ENCODE peak calls at places on chromosomes 13 and 19, in four cellular contexts. One of them, this sample, is unnamed.

GRCh38 chr19:52248256-52248655 is 21.1 kb upstream of the ZNF766 start:
- DNase-seq in choroid plexus epithelial cell: peak; percentile 73
- DNase-seq in lower leg skin: no peak
- DNase-seq in AG09309: peak; percentile 13
- DNase-seq in this sample: peak; percentile 57

GRCh38 chr13:73870036-73870741 is 264.0 kb downstream of the KLF12 start:
- DNase-seq in lower leg skin: no peak
- DNase-seq in AG09309: no peak
- DNase-seq in choroid plexus epithelial cell: peak; percentile 84
- DNase-seq in this sample: no peak

GRCh38 chr13:73417012-73417615 is 358.3 kb downstream of the KLF5 start:
- DNase-seq in AG09309: no peak
- DNase-seq in choroid plexus epithelial cell: peak; percentile 52
- DNase-seq in lower leg skin: no peak
- DNase-seq in this sample: no peak

GRCh38 chr13:114248011-114248410 is 13.3 kb downstream of the CDC16 start:
- DNase-seq in lower leg skin: no peak
- DNase-seq in AG09309: peak; percentile 52
- DNase-seq in choroid plexus epithelial cell: peak; percentile 46
- DNase-seq in this sample: no peak

GRCh38 chr13:60654405-60654804 is 257.4 kb downstream of the TDRD3 start:
- DNase-seq in lower leg skin: no peak
- DNase-seq in choroid plexus epithelial cell: peak; percentile 22
- DNase-seq in AG09309: no peak
- DNase-seq in this sample: no peak

GRCh38 chr13:33855371-33855895 is 37.5 kb downstream of the RFC3 start:
- DNase-seq in choroid plexus epithelial cell: no peak
- DNase-seq in lower leg skin: no peak
- DNase-seq in AG09309: no peak
- DNase-seq in this sample: no peak

GRCh38 chr19:31149306-31149975 is 199.8 kb downstream of the TSHZ3 start:
- DNase-seq in lower leg skin: peak; percentile 63
- DNase-seq in AG09309: no peak
- DNase-seq in choroid plexus epithelial cell: no peak
- DNase-seq in this sample: no peak

GRCh38 chr19:50493171-50493570 is 16.5 kb upstream of the GARIN5A start:
- DNase-seq in AG09309: no peak
- DNase-seq in lower leg skin: no peak
- DNase-seq in choroid plexus epithelial cell: no peak
- DNase-seq in this sample: no peak

DNA sequence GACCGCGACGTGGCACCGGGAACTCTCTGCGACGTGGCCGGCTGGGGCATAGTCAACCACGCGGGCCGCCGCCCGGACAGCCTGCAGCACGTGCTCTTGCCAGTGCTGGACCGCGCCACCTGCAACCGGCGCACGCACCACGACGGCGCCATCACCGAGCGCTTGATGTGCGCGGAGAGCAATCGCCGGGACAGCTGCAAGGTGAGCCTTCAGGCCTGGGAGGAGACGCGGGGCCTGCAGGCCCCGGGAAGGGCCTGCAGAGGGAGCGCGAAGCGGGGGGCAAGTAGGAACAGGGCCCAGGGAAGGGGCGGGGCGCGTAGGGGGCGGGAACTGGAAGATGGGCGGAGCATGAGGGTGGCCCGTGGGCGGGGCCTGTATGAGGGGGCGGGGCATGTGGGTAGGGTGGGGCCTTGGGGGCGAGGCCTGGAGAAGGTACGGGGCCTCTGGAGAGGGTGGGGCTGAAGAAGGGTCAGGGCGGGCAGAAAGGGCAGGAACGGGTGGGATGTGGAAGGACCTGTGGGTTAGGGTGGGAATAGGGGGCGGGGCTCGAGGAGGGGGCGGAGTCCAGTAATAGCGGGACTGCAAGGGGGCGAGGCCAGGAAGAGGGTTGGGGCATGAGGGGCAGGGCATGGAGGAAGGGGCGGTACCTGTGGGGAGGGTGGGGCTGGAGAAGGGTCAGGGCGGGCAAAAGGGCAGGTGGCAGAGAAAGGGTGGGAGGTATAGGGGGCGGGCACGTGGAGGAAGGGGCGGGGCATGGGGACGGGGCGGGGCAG is 2.5 kb downstream of the CFD start:
- DNase-seq in lower leg skin: no peak
- DNase-seq in AG09309: no peak
- DNase-seq in choroid plexus epithelial cell: peak; percentile 31
- DNase-seq in this sample: no peak
- TF ChIP-seq CTCF in lower leg skin: no peak
- TF ChIP-seq CTCF in AG09309: no peak
- TF ChIP-seq CTCF in choroid plexus epithelial cell: no peak
- TF ChIP-seq CTCF in this sample: peak; percentile 13

GRCh38 chr19:44580366-44580895 is 32.9 kb upstream of the IGSF23 start:
- DNase-seq in AG09309: no peak
- DNase-seq in lower leg skin: peak; percentile 74
- DNase-seq in choroid plexus epithelial cell: no peak
- DNase-seq in this sample: no peak

GRCh38 chr19:44579663-44580365 is 33.5 kb upstream of the IGSF23 start:
- DNase-seq in choroid plexus epithelial cell: no peak
- DNase-seq in lower leg skin: no peak
- DNase-seq in AG09309: no peak
- DNase-seq in this sample: no peak

GRCh38 chr19:44585371-44586141 is 27.8 kb upstream of the IGSF23 start:
- DNase-seq in lower leg skin: peak; percentile 32
- DNase-seq in AG09309: peak; percentile 34
- DNase-seq in choroid plexus epithelial cell: peak; percentile 49
- DNase-seq in this sample: no peak

GRCh38 chr19:44581288-44581687 is 32.1 kb upstream of the IGSF23 start:
- DNase-seq in AG09309: no peak
- DNase-seq in lower leg skin: peak; percentile 6
- DNase-seq in choroid plexus epithelial cell: no peak
- DNase-seq in this sample: no peak

DNA sequence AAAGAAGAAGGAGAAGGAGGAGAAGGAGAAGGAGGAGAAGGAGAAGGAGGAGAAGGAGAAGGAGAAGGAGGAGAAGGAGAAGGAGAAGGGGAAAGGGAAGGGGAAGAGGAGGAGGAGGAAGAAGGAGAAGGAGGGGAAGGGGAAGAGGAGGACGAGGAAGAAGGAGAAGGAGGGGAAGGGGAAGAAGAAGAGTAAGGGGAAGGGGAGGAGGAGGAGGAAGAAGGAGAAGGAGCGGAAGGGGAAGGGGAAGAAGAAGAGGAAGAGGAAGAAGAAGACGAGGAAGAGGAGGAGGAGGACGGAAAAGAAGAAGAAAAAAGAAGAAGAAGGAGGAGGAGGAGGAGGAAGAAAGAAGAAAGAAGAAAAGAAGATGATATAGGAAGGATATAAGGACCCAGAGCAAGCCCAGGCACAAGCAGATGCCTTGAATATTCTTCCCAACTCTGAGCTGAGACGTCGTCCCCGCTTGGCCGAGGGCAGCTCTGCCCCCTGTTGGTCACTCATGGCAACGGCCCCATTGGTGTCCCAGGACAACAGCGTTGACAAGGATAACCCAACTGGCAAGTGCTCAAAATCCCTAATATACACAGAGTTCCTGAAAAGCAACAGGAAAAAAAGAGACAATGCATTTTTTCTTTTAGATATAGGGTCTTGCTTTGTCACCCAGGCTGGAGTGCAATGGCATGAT is 30.6 kb upstream of the IGSF23 start:
- DNase-seq in choroid plexus epithelial cell: peak; percentile 46
- DNase-seq in AG09309: no peak
- DNase-seq in lower leg skin: peak; percentile 69
- DNase-seq in this sample: no peak
- TF ChIP-seq CTCF in choroid plexus epithelial cell: peak; percentile 77
- TF ChIP-seq CTCF in AG09309: peak; percentile 80
- TF ChIP-seq CTCF in lower leg skin: no peak
- TF ChIP-seq CTCF in this sample: peak; percentile 18

DNA sequence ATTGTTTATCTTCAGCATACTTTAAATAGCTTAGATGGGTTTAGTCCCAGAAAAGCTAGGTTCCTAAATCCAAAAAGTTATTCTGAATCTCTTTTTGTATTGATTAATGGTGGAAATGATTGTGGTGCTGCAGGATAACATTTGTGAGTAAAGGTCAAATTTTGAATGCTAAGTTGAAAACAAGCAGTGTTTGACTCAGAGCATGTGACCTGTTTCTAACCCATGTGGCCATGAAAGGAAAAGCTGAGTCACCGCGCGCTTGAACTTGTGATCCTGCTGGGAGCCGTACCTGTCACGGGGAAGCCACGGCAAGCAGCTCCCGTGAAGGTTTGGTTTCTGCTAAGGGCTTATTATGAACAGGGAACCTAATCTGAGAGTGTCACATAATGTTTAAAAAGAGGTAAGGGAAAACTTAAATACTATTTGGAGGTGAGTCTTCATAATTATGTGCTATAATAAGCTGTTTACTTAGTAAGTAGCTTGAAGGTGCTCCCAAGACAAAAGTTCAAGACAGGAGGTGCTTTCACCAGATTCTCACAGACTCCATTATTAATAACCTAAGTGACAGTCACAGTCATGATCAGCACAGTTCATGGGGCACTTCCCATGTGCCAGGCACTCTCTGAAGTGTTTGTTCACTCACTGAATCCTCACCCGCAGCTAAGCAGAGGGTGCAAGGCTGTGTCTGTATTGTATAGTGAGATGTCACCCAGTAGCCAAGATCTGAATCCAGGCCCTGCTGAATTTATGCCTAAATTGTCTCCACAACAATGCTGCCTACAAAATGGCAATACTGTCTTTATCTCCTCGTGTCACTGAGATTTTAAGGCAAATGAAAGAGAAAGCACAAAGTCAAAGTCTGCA is 286.5 kb downstream of the MYO16 start:
- DNase-seq in lower leg skin: peak; percentile 95
- DNase-seq in choroid plexus epithelial cell: peak; percentile 100
- DNase-seq in AG09309: peak; percentile 55
- DNase-seq in this sample: peak; percentile 96
- TF ChIP-seq CTCF in lower leg skin: no peak
- TF ChIP-seq CTCF in choroid plexus epithelial cell: no peak
- TF ChIP-seq CTCF in AG09309: no peak
- TF ChIP-seq CTCF in this sample: no peak

GRCh38 chr13:63124863-63125262 is 1709.2 kb upstream of the PCDH20 start:
- DNase-seq in AG09309: no peak
- DNase-seq in choroid plexus epithelial cell: peak; percentile 70
- DNase-seq in lower leg skin: no peak
- DNase-seq in this sample: no peak
- TF ChIP-seq CTCF in AG09309: peak; percentile 20
- TF ChIP-seq CTCF in choroid plexus epithelial cell: peak; percentile 47
- TF ChIP-seq CTCF in lower leg skin: no peak
- TF ChIP-seq CTCF in this sample: no peak

This sample was measured in CD14-positive monocyte.